ENCODE peak calls at places on chromosomes 2 and 18, in five cellular contexts. B is fibroblast of mammary gland, Z is colonic mucosa, G is heart left ventricle, Y is Caco-2. T is an unnamed sample.

GRCh38 chr2:138974651-138975050 is 194.5 kb upstream of the NXPH2 start:
- DNase-seq in Z (no peak), Y (no peak), G (no peak), B (no peak), T (no peak)

GRCh38 chr2:205629021-205629817 is 53.1 kb upstream of the NRP2 start:
- DNase-seq in B (no peak), G (no peak), Z (no peak), Y (peak), T (no peak)

GRCh38 chr18:9704233-9705118 is 3.6 kb upstream of the RAB31 start:
- DNase-seq in Y (no peak), B (no peak), G (no peak), Z (no peak), T (no peak)

GRCh38 chr2:45754087-45755015 is 102.9 kb downstream of the PRKCE start:
- DNase-seq in G (no peak), Z (no peak), B (no peak), Y (no peak), T (no peak)

GRCh38 chr18:78073275-78073674 is 823.6 kb downstream of the GALR1 start:
- DNase-seq in B (no peak), Y (no peak), G (no peak), Z (no peak), T (no peak)

GRCh38 chr2:20065885-20066602 is 14.6 kb upstream of the LAPTM4A start:
- DNase-seq in B (peak), G (peak), Y (no peak), Z (peak), T (no peak)

GRCh38 chr2:72182547-72183460 is 35.1 kb upstream of the CYP26B1 start:
- DNase-seq in Y (no peak), G (no peak), B (peak), Z (peak), T (no peak)

GRCh38 chr18:38923136-38923535 is 1357.5 kb upstream of the CELF4 start:
- DNase-seq in Z (no peak), G (no peak), B (no peak), Y (no peak), T (no peak)

GRCh38 chr2:8307779-8308178 is 374.1 kb upstream of the ID2 start:
- DNase-seq in B (no peak), Y (no peak), Z (peak), G (no peak), T (no peak)

GRCh38 chr2:8803658-8804379 is 33.6 kb downstream of the KIDINS220 start:
- DNase-seq in B (peak), Y (peak), Z (peak), G (no peak), T (no peak)

GRCh38 chr2:120825370-120826259 is 89.9 kb downstream of the GLI2 start:
- DNase-seq in G (no peak), Z (peak), Y (no peak), B (peak), T (no peak)

GRCh38 chr18:76909418-76909817 is 87.1 kb downstream of the ZNF236 start:
- DNase-seq in B (no peak), G (no peak), Y (no peak), Z (no peak), T (no peak)

GRCh38 chr2:160427629-160428424 is 65.8 kb downstream of the RBMS1 start:
- DNase-seq in Y (no peak), B (peak), Z (no peak), G (no peak), T (peak)

GRCh38 chr2:186456941-186457340 is 29.1 kb upstream of the ZC3H15 start:
- DNase-seq in Y (no peak), Z (no peak), B (peak), G (no peak), T (no peak)

GRCh38 chr2:84963692-84964405 is 7.1 kb upstream of the KCMF1 start:
- DNase-seq in B (peak), Z (no peak), Y (peak), G (no peak), T (no peak)

GRCh38 chr2:197108758-197109157 is 182.3 kb upstream of the PGAP1 start:
- DNase-seq in Z (no peak), B (peak), G (peak), Y (no peak), T (no peak)

GRCh38 chr2:175964195-175964594 is 37.9 kb downstream of the LNPK start:
- DNase-seq in Y (peak), Z (no peak), G (no peak), B (no peak), T (no peak)

GRCh38 chr2:36707050-36707449 is 10.5 kb downstream of the VIT start:
- DNase-seq in Y (no peak), G (no peak), B (peak), Z (no peak), T (no peak)

GRCh38 chr18:75130591-75131274 is 78.2 kb downstream of the PTGR3 start:
- DNase-seq in Y (no peak), Z (peak), G (no peak), B (peak), T (no peak)

GRCh38 chr2:179298666-179299065 is 34.0 kb upstream of the SESTD1 start:
- DNase-seq in Z (no peak), G (no peak), B (no peak), Y (no peak), T (peak)

GRCh38 chr2:180572346-180572745 is 408.1 kb upstream of the UBE2E3 start:
- DNase-seq in Y (no peak), B (peak), G (no peak), Z (no peak), T (no peak)

GRCh38 chr2:12879649-12880048 is 162.9 kb downstream of the TRIB2 start:
- DNase-seq in B (peak), Y (no peak), G (no peak), Z (no peak), T (no peak)

GRCh38 chr2:163341426-163341825 is 394.4 kb downstream of the FIGN start:
- DNase-seq in Y (no peak), G (no peak), Z (no peak), B (peak), T (no peak)

GRCh38 chr2:120747281-120747680 is 11.6 kb downstream of the GLI2 start:
- DNase-seq in G (peak), Z (peak), B (no peak), Y (no peak), T (no peak)

GRCh38 chr2:70091816-70092215 is 4.5 kb downstream of the PCBP1 start:
- DNase-seq in Y (no peak), G (no peak), Z (no peak), B (no peak), T (no peak)

GRCh38 chr2:38702413-38702812 is 36.5 kb downstream of the GALM start:
- DNase-seq in B (peak), G (no peak), Z (no peak), Y (no peak), T (no peak)

GRCh38 chr2:144132357-144132756 is 387.6 kb downstream of the ZEB2 start:
- DNase-seq in B (peak), Z (no peak), Y (no peak), G (no peak), T (no peak)

GRCh38 chr2:43420310-43420903 is 175.4 kb downstream of the THADA start:
- DNase-seq in Y (peak), G (no peak), Z (no peak), B (no peak), T (no peak)

GRCh38 chr2:172969609-172970008 is 106.0 kb upstream of the MAP3K20 start:
- DNase-seq in G (no peak), Y (no peak), B (peak), Z (no peak), T (no peak)

GRCh38 chr2:27527182-27527581 is 30.5 kb downstream of the GCKR start:
- DNase-seq in Z (no peak), B (no peak), G (no peak), Y (no peak), T (no peak)

GRCh38 chr2:27518782-27519113 is 22.1 kb downstream of the GCKR start:
- DNase-seq in Z (no peak), Y (no peak), G (no peak), B (no peak), T (no peak)

GRCh38 chr2:27520316-27520715 is 23.7 kb downstream of the GCKR start:
- DNase-seq in G (no peak), Z (no peak), Y (no peak), B (no peak), T (no peak)

GRCh38 chr2:27518113-27518781 is 21.6 kb downstream of the GCKR start:
- DNase-seq in Y (no peak), B (no peak), G (no peak), Z (no peak), T (no peak)

DNA sequence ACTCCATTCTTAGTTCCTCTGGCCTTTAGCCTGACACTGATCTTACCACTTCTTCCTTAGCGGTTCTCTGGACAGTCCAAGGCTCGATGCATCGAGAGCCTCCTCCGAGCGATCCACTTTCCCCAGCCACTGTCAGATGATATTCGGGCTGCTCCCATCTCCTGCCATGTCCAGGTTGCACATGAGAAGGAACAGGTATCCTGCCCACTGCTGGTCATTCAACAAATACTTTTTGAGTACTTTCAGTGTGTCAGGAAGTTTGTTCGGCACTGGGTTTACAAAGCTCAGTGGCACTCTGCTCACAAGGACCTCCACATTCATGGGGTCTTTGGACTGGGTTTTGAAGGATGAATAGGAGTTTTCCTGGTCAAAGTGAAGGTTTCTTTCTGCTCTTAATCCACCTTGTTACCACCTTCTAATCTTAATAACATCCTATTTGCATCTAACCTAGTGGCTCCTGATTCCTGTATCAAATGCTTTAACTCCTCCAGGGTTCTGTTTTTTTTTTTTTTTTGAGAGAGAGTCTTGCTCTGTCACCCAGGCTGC is 25.8 kb downstream of the GCKR start:
- DNase-seq in Y (peak), G (no peak), B (no peak), Z (no peak), T (no peak)
- TF ChIP-seq CTCF in Y (no peak), G (no peak), B (no peak), Z (no peak), T (no peak)

GRCh38 chr2:10239561-10239967 is 63.1 kb upstream of the HPCAL1 start:
- DNase-seq in B (no peak), Z (no peak), Y (peak), G (peak), T (no peak)
- TF ChIP-seq CTCF in B (no peak), Z (no peak), Y (peak), G (no peak), T (no peak)

GRCh38 chr2:57549642-57550102 is 496.9 kb upstream of the VRK2 start:
- DNase-seq in G (no peak), B (peak), Z (no peak), Y (peak), T (no peak)

GRCh38 chr2:57558312-57558711 is 488.3 kb upstream of the VRK2 start:
- DNase-seq in Z (no peak), G (no peak), Y (no peak), B (no peak), T (no peak)

GRCh38 chr2:57550912-57551311 is 495.7 kb upstream of the VRK2 start:
- DNase-seq in Y (no peak), G (no peak), Z (no peak), B (no peak), T (no peak)

GRCh38 chr2:57552885-57553284 is 493.7 kb upstream of the VRK2 start:
- DNase-seq in Y (no peak), Z (no peak), G (no peak), B (no peak), T (no peak)
- TF ChIP-seq CTCF in Y (peak), Z (no peak), G (no peak), B (no peak), T (no peak)

GRCh38 chr2:200298816-200299215 is 7.7 kb upstream of the SPATS2L start:
- DNase-seq in B (no peak), G (no peak), Z (no peak), Y (no peak), T (no peak)

GRCh38 chr2:200302940-200303727 is 3.4 kb upstream of the SPATS2L start:
- DNase-seq in B (peak), G (no peak), Y (peak), Z (no peak), T (no peak)

GRCh38 chr2:200300065-200300464 is 6.4 kb upstream of the SPATS2L start:
- DNase-seq in G (no peak), Z (no peak), Y (no peak), B (no peak), T (no peak)

GRCh38 chr2:200301953-200302628 is 4.4 kb upstream of the SPATS2L start:
- DNase-seq in Z (no peak), G (no peak), Y (no peak), B (peak), T (no peak)

DNA sequence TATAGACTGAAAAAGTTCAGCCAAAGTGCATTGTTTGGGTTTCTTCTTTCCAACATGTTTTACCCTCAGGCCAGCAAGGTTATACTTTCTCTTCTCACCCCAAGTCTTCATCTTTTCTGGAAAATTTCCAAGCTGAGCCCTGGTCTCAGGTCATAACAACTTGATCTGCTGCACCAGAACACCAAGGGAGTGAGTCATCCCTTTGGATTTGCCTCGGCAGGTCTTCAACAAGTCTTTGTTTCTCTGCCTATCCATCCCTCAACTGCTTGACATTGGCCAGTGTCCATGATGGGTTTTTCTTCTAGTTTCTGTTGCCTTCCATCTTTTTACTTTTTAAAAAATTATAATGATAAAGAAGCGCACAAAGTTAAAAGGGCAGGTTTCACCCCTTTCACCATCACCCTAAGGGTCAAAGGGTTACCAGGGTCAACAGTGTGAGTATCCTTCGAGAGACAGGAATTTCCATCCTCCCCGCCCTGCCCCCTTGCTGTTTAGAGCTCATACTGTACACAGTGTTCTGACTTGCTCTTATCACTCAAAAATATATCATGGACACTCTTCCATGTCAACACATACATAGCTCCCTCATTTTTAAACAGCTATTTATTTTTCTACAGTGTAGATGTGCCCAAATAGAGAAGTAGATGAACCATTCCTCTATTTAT is 5.7 kb upstream of the SPATS2L start:
- DNase-seq in Y (no peak), G (no peak), Z (no peak), B (peak), T (no peak)
- TF ChIP-seq CTCF in Y (no peak), G (no peak), Z (no peak), B (no peak), T (no peak)

GRCh38 chr18:11963991-11964484 is 17.3 kb upstream of the IMPA2 start:
- DNase-seq in B (peak), G (no peak), Y (no peak), Z (no peak), T (no peak)
- TF ChIP-seq CTCF in B (peak), G (no peak), Y (no peak), Z (no peak), T (no peak)

GRCh38 chr2:27776097-27776496 is 4.6 kb downstream of the MRPL33 start:
- DNase-seq in Y (no peak), B (peak), Z (no peak), G (no peak), T (no peak)

GRCh38 chr2:27776696-27777095 is 5.2 kb downstream of the MRPL33 start:
- DNase-seq in G (no peak), Z (no peak), Y (no peak), B (no peak), T (no peak)

GRCh38 chr2:27779417-27780055 is 8.0 kb downstream of the MRPL33 start:
- DNase-seq in B (no peak), Y (no peak), Z (no peak), G (no peak), T (no peak)

GRCh38 chr2:27781496-27781895 is 10.0 kb downstream of the MRPL33 start:
- DNase-seq in Y (no peak), Z (no peak), G (no peak), B (no peak), T (no peak)
- TF ChIP-seq CTCF in Y (no peak), Z (no peak), G (no peak), B (no peak), T (no peak)

DNA sequence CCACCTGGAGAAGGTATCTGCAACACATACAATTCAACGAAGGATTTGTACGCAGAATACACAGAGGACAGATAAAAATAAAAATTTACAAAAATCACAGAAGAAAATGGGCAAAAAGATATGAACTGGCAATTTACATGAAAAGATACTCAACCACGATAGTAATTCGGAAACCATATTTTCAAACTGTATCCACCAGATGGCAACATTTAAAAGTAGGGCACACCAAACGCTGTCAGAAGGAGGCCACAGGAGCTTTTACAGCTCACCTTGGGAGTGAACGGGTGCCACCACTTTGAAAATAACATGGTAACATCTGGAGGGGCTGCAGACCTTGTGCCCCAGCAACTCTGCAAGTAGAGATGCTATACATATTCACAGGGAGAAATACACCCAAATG is 9.8 kb downstream of the KIF1A start:
- DNase-seq in Z (no peak), B (peak), G (no peak), Y (no peak), T (no peak)
- TF ChIP-seq CTCF in Z (no peak), B (peak), G (no peak), Y (no peak), T (no peak)

DNA sequence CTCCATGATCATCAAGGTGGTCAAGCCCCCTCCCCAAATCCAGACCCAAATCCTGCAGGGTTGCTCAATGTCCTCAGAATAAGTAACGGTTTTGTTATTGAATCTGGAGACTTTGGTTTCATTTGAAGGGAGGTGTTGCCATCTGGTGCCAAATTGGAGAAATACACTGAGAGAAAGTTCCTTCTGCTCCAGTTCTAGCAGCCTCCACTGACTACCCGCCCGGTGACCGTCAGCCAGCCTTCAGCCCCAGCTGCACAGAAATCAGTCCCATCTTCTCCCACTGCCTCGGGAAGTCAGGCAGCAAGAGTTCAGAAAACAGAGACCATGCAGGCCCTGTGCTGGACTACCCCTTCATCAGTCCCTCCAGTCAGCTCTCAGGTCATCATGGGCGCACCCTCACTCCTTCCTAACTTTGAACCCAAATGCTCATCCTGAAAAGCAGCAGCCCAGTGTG is 38.7 kb downstream of the PKDCC start:
- DNase-seq in G (no peak), Y (peak), Z (peak), B (peak), T (no peak)
- TF ChIP-seq CTCF in G (peak), Y (peak), Z (peak), B (peak), T (peak)

DNA sequence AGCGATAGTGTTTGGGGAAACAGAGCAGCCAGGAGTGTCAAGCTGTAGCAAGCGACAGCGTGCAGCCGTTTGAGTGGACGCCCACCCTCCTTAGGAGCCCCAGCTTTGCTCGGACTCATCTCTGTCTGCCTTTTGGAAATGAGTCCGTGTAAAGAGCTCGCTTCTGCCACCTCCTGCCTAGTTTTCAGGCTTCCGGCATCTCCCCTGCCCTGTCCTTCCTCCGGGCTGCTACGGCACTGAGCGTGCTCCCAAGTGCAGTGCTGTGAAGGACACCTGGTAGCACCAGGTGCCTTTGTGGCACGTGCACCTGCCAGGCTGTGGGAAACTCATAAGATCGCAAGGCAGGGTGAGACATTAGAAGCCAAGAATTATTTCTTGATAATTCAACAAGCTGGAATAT is 117.1 kb downstream of the RNF144A start:
- DNase-seq in Z (no peak), Y (no peak), B (peak), G (no peak), T (no peak)
- TF ChIP-seq CTCF in Z (no peak), Y (no peak), B (peak), G (no peak), T (no peak)

DNA sequence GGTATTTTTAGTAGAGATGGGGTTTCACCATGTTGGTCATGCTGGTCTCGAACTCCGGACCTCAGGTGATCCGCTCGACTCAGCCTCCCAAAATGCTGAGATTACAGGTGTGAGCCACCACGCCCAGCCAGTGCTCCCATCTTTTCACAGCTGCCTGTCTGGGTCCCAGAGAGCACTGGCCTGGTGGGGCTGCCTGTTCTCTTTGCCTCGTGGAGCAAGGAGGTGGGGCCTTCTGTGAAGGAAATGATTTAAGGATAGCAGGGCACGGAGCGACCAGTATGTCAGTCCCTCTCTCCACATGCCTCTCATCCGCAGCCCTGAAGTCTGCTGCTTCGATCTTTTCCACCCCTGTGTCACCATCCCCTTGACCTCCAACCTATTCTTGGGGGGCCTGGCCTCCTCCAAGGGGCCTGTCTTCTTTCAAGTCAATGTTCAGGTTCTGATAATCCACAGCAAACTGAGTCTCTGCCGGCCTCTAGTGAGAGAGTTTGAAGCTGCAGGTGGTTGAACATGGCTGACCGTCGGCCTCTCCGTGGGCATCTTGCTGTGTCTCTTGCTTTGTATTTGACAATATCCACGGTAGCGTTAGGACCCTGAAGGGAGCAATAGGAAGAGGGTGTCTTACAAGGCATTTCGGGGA is 28.2 kb upstream of the GIGYF2 start:
- DNase-seq in B (peak), G (no peak), Z (no peak), Y (peak), T (no peak)
- TF ChIP-seq CTCF in B (peak), G (peak), Z (no peak), Y (peak), T (no peak)